ENCODE peak calls at places on chromosomes 7 and 10, in nine cellular contexts. V, Z, S, I, F, M, O, R and A are unnamed samples.

GRCh38 chr7:158008267-158008666 is 579.4 kb downstream of the PTPRN2 start:
- DNase-seq in V (no peak), Z (no peak), S (no peak), I (no peak), F (no peak), M (no peak), O (peak; percentile 5), R (no peak), A (no peak)

GRCh38 chr7:16801111-16801542 is 3.7 kb downstream of the AGR2 start:
- DNase-seq in V (peak; percentile 73), Z (peak; percentile 45), S (no peak), I (peak; percentile 45), F (peak; percentile 58), M (peak; percentile 48), O (no peak), R (peak; percentile 29), A (peak; percentile 39)

GRCh38 chr7:147563669-147564068 is 1026.9 kb upstream of the C7orf33 start:
- DNase-seq in V (no peak), Z (no peak), S (no peak), I (no peak), F (no peak), M (no peak), O (no peak), R (no peak), A (no peak)

GRCh38 chr10:60817135-60817805 is 39.0 kb downstream of the CDK1 start:
- DNase-seq in V (peak; percentile 22), Z (peak; percentile 50), S (no peak), I (no peak), F (no peak), M (no peak), O (peak; percentile 54), R (no peak), A (no peak)

GRCh38 chr10:60666221-60666620 is 112.1 kb upstream of the CDK1 start:
- DNase-seq in V (no peak), Z (no peak), S (no peak), I (no peak), F (peak; percentile 30), M (no peak), O (peak; percentile 57), R (peak; percentile 17), A (no peak)

GRCh38 chr7:112150823-112151641 is 55.2 kb downstream of the DOCK4 start:
- DNase-seq in V (peak; percentile 40), Z (no peak), S (no peak), I (peak; percentile 36), F (no peak), M (no peak), O (no peak), R (no peak), A (no peak)

GRCh38 chr7:157615101-157615817 is 278.5 kb downstream of the DNAJB6 start:
- DNase-seq in V (no peak), Z (no peak), S (no peak), I (no peak), F (no peak), M (no peak), O (no peak), R (no peak), A (no peak)

GRCh38 chr7:7696458-7697119 is 21.8 kb downstream of the RPA3 start:
- DNase-seq in V (peak; percentile 72), Z (no peak), S (no peak), I (no peak), F (peak; percentile 32), M (peak; percentile 37), O (no peak), R (no peak), A (peak; percentile 65)

GRCh38 chr10:60426425-60426824 is 36.8 kb upstream of the ANK3 start:
- DNase-seq in V (peak; percentile 93), Z (no peak), S (no peak), I (no peak), F (no peak), M (peak; percentile 78), O (no peak), R (no peak), A (no peak)

GRCh38 chr10:78316451-78316931 is 282.8 kb downstream of the RPS24 start:
- DNase-seq in V (no peak), Z (peak; percentile 32), S (no peak), I (no peak), F (no peak), M (no peak), O (no peak), R (no peak), A (no peak)

GRCh38 chr7:135761751-135762488 is 13.3 kb upstream of the FAM180A start:
- DNase-seq in V (peak; percentile 63), Z (no peak), S (no peak), I (no peak), F (no peak), M (no peak), O (peak; percentile 83), R (peak; percentile 20), A (no peak)

GRCh38 chr7:44383566-44383965 is 58.2 kb upstream of the CAMK2B start:
- DNase-seq in V (peak; percentile 82), Z (no peak), S (no peak), I (no peak), F (no peak), M (peak; percentile 47), O (peak; percentile 85), R (no peak), A (no peak)

GRCh38 chr7:64463636-64464375 is 99.1 kb downstream of the ZNF680 start:
- DNase-seq in V (peak; percentile 47), Z (no peak), S (no peak), I (no peak), F (peak; percentile 15), M (peak; percentile 11), O (peak; percentile 85), R (no peak), A (no peak)